ENCODE peak calls at places on chromosomes 6 and 20, in ten cellular contexts. W is choroid plexus epithelial cell, S is cardiac fibroblast, A is upper lobe of right lung, E is body of pancreas, F is K562, T is tibial nerve, P is progenitor cell of endocrine pancreas, V is uterus, M is WTC11. Q is an unnamed sample.
A peak's percentile ranks its signal among the peaks of the same experiment; 100 is the strongest.

GRCh38 chr20:58143531-58143930 is 84.9 kb downstream of the ANKRD60 start:
- DNase-seq in F (no peak), S (no peak), V (no peak), W (no peak), P (no peak), E (no peak), M (no peak), A (peak; percentile 33), T (no peak), Q (no peak)

GRCh38 chr20:15297059-15297875 is 959.9 kb upstream of the FLRT3 start:
- DNase-seq in W (no peak), T (no peak), F (no peak), M (no peak), V (no peak), A (no peak), P (no peak), E (peak; percentile 42), S (no peak), Q (no peak)

GRCh38 chr6:69866351-69867074 is at the start of gene COL19A1:
- DNase-seq in F (no peak), A (peak; percentile 60), M (peak; percentile 52), E (peak; percentile 18), W (peak; percentile 10), P (peak; percentile 11), T (no peak), S (peak; percentile 19), V (no peak), Q (peak; percentile 43)

GRCh38 chr6:35054106-35054742 is 86.9 kb downstream of the TCP11 start:
- DNase-seq in E (no peak), A (no peak), F (no peak), M (no peak), T (no peak), S (no peak), P (no peak), W (no peak), V (no peak), Q (no peak)

GRCh38 chr6:14265049-14266021 is 147.8 kb downstream of the CD83 start:
- DNase-seq in F (no peak), A (no peak), E (no peak), P (no peak), S (no peak), T (no peak), W (no peak), V (no peak), M (no peak), Q (no peak)

GRCh38 chr20:36919715-36920333 is 31.7 kb downstream of the SAMHD1 start:
- DNase-seq in M (no peak), T (no peak), A (no peak), S (peak; percentile 82), V (no peak), W (peak; percentile 84), F (peak; percentile 56), E (peak; percentile 42), P (no peak), Q (peak; percentile 72)

GRCh38 chr6:19836799-19837510 is at the start of gene ID4:
- DNase-seq in P (peak; percentile 96), F (no peak), V (peak; percentile 96), A (peak; percentile 97), S (peak; percentile 76), M (peak; percentile 97), W (peak; percentile 96), T (peak; percentile 80), E (peak; percentile 97), Q (no peak)

GRCh38 chr6:100449239-100449691 is 15.5 kb downstream of the SIM1 start:
- DNase-seq in S (no peak), M (no peak), T (no peak), P (no peak), W (no peak), F (no peak), A (no peak), V (no peak), E (no peak), Q (peak; percentile 15)

GRCh38 chr20:44590980-44591778 is 8.8 kb downstream of the PKIG start:
- DNase-seq in M (no peak), W (no peak), E (no peak), A (no peak), V (no peak), T (no peak), S (no peak), P (no peak), F (no peak), Q (no peak)

GRCh38 chr6:163554663-163555062 is 140.1 kb downstream of the QKI start:
- DNase-seq in P (no peak), S (peak; percentile 73), M (peak; percentile 75), V (no peak), A (peak; percentile 70), W (peak; percentile 64), E (peak; percentile 60), F (peak; percentile 47), T (peak; percentile 59), Q (peak; percentile 29)

DNA sequence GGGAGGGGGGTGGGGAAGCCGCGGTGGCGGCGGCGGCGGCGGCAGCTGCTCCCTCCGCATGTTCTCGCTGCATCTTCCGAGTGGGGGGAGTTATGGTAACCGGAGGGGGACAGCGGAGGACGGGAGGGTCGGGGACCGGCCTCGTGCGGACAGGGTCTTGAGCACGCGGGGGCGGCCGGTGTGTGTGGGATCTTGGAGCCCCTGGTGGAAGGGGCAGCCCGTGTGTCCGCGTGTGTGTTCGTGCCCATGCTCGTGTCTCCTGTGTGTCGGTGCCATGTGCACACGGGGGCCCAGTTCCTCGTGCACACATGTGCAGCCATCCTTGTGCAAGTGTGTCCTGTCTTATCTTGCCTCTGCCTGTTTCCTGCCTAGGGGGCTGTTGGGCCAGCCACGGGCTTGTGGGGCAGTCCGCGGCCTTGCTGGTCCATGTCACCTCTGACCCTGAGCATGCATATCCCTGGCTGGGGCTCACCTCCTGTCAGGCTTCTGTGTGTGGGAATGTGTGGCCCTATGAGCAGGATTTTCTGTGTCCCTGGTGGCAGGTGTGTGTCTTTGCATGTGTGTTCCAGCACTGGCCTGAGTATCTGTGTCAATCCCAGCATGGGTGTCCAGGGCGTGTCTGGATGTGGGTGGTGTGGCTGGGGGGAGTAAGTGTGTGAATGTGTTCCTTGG is 8.5 kb downstream of the SYNGAP1 start:
- DNase-seq in P (no peak), A (no peak), V (no peak), T (no peak), F (peak; percentile 76), E (peak; percentile 34), M (no peak), S (peak; percentile 43), W (no peak), Q (peak; percentile 58)
- TF ChIP-seq CTCF in P (peak; percentile 47), A (peak; percentile 31), V (peak; percentile 24), T (peak; percentile 33), F (peak; percentile 55), E (peak; percentile 37), M (peak; percentile 19), S (peak; percentile 35), W (peak; percentile 44), Q (no peak)

GRCh38 chr6:113486172-113486571 is 371.0 kb upstream of the MARCKS start:
- DNase-seq in P (no peak), S (no peak), M (no peak), F (no peak), W (no peak), V (no peak), E (no peak), A (no peak), T (no peak), Q (no peak)
- TF ChIP-seq CTCF in P (no peak), S (no peak), M (no peak), F (no peak), W (no peak), V (no peak), E (no peak), A (no peak), T (no peak), Q (no peak)

GRCh38 chr20:47665221-47665991 is 119.9 kb downstream of the SULF2 start:
- DNase-seq in V (no peak), T (no peak), F (no peak), S (no peak), A (peak; percentile 63), W (no peak), P (no peak), E (no peak), M (no peak), Q (no peak)
- TF ChIP-seq CTCF in V (no peak), T (no peak), F (no peak), S (no peak), A (no peak), W (no peak), P (no peak), E (no peak), M (no peak), Q (no peak)

GRCh38 chr6:166999145-166999844 is at the start of gene CEP43:
- DNase-seq in T (peak; percentile 87), F (peak; percentile 98), E (peak; percentile 96), S (peak; percentile 95), P (peak; percentile 93), M (peak; percentile 92), W (peak; percentile 97), V (peak; percentile 94), A (peak; percentile 97), Q (peak; percentile 99)
- TF ChIP-seq CTCF in T (no peak), F (no peak), E (peak; percentile 36), S (no peak), P (no peak), M (no peak), W (no peak), V (no peak), A (peak; percentile 7), Q (peak; percentile 5)

Q was measured in GM13976.